ENCODE peak calls at places on chromosomes 4 and X, in eight cellular contexts. T, W, V, K, A, F, B and C are unnamed samples.

GRCh38 chrX:24468245-24468644 is 3.2 kb downstream of the PDK3 start:
- DNase-seq in T (no peak), W (no peak), V (no peak), K (no peak), A (no peak), F (no peak), B (no peak), C (no peak)

GRCh38 chrX:104566921-104567501 is 1.0 kb downstream of the IL1RAPL2 start:
- DNase-seq in T (peak), W (no peak), V (no peak), K (no peak), A (no peak), F (no peak), B (no peak), C (no peak)

GRCh38 chr4:29559281-29559680 is 1160.9 kb upstream of the PCDH7 start:
- DNase-seq in T (no peak), W (no peak), V (no peak), K (no peak), A (no peak), F (no peak), B (no peak), C (no peak)

GRCh38 chr4:139956436-139957107 is 197.4 kb downstream of the MAML3 start:
- DNase-seq in T (no peak), W (no peak), V (no peak), K (no peak), A (no peak), F (no peak), B (no peak), C (no peak)

GRCh38 chr4:53763813-53764597 is 172.7 kb upstream of the LNX1 start:
- DNase-seq in T (peak), W (no peak), V (no peak), K (no peak), A (no peak), F (no peak), B (peak), C (no peak)

GRCh38 chr4:36900446-36900987 is 344.0 kb upstream of the NWD2 start:
- DNase-seq in T (no peak), W (no peak), V (no peak), K (no peak), A (no peak), F (no peak), B (no peak), C (no peak)

GRCh38 chrX:101685923-101686322 is 26.3 kb upstream of the ARMCX2 start:
- DNase-seq in T (no peak), W (no peak), V (no peak), K (no peak), A (no peak), F (no peak), B (no peak), C (no peak)

GRCh38 chr4:2390780-2391490 is 27.5 kb downstream of the ZFYVE28 start:
- DNase-seq in T (no peak), W (no peak), V (no peak), K (no peak), A (no peak), F (peak), B (no peak), C (no peak)

GRCh38 chr4:38856524-38857337 is at the start of gene TLR6:
- DNase-seq in T (peak), W (peak), V (peak), K (peak), A (peak), F (peak), B (peak), C (peak)